ENCODE peak calls at places on chromosomes 16 and 17, in nine cellular contexts. W, L, Q, X, M, O, T, E and N are unnamed samples.

GRCh38 chr17:1153795-1154546 is 25.8 kb downstream of the ABR start:
- DNase-seq in W (no peak), L (peak; percentile 59), Q (peak; percentile 76), X (no peak), M (no peak), O (peak; percentile 64), T (peak; percentile 65), E (peak; percentile 89), N (no peak)

GRCh38 chr17:76404256-76404655 is 19.8 kb downstream of the SPHK1 start:
- DNase-seq in W (no peak), L (no peak), Q (no peak), X (no peak), M (no peak), O (peak; percentile 5), T (no peak), E (no peak), N (no peak)

GRCh38 chr16:79690159-79690558 is 89.6 kb upstream of the MAF start:
- DNase-seq in W (no peak), L (no peak), Q (no peak), X (no peak), M (no peak), O (no peak), T (no peak), E (no peak), N (no peak)

GRCh38 chr17:8913091-8913490 is 45.6 kb upstream of the PIK3R6 start:
- DNase-seq in W (no peak), L (no peak), Q (no peak), X (no peak), M (no peak), O (no peak), T (no peak), E (no peak), N (no peak)

GRCh38 chr16:87931504-87931903 is 4.8 kb downstream of the CA5A start:
- DNase-seq in W (no peak), L (no peak), Q (no peak), X (no peak), M (no peak), O (no peak), T (no peak), E (no peak), N (no peak)

GRCh38 chr16:29877266-29877961 is 14.4 kb upstream of the CDIPT start:
- DNase-seq in W (peak; percentile 16), L (peak; percentile 97), Q (no peak), X (peak; percentile 85), M (peak; percentile 54), O (no peak), T (no peak), E (no peak), N (peak; percentile 6)

GRCh38 chr16:84508502-84508901 is 4.0 kb upstream of the MEAK7 start:
- DNase-seq in W (peak; percentile 59), L (no peak), Q (no peak), X (no peak), M (peak; percentile 1), O (no peak), T (no peak), E (peak; percentile 9), N (no peak)

GRCh38 chr17:413706-414440 is 61.3 kb upstream of the RPH3AL start:
- DNase-seq in W (peak; percentile 28), L (no peak), Q (no peak), X (no peak), M (no peak), O (no peak), T (no peak), E (no peak), N (no peak)

GRCh38 chr17:82548681-82549303 is 29.3 kb downstream of the FOXK2 start:
- DNase-seq in W (no peak), L (no peak), Q (peak; percentile 48), X (no peak), M (peak; percentile 78), O (no peak), T (peak; percentile 43), E (no peak), N (no peak)

GRCh38 chr17:2157081-2157480 is 102.2 kb downstream of the HIC1 start:
- DNase-seq in W (no peak), L (no peak), Q (peak; percentile 47), X (no peak), M (no peak), O (no peak), T (no peak), E (no peak), N (peak; percentile 77)

GRCh38 chr17:57389474-57389873 is 133.2 kb downstream of the MSI2 start:
- DNase-seq in W (no peak), L (no peak), Q (no peak), X (no peak), M (no peak), O (no peak), T (no peak), E (no peak), N (no peak)

GRCh38 chr16:87418644-87419043 is 26.5 kb downstream of the MAP1LC3B start:
- DNase-seq in W (no peak), L (no peak), Q (no peak), X (no peak), M (no peak), O (no peak), T (no peak), E (no peak), N (no peak)

GRCh38 chr17:3801043-3801746 is at the start of gene ITGAE:
- DNase-seq in W (no peak), L (no peak), Q (no peak), X (no peak), M (no peak), O (no peak), T (no peak), E (peak; percentile 27), N (no peak)

GRCh38 chr17:79735096-79735495 is 4.4 kb downstream of the ENPP7 start:
- DNase-seq in W (no peak), L (no peak), Q (no peak), X (no peak), M (no peak), O (no peak), T (no peak), E (no peak), N (no peak)

GRCh38 chr16:88527186-88527936 is 42.8 kb upstream of the ZC3H18 start:
- DNase-seq in W (peak; percentile 56), L (peak; percentile 90), Q (no peak), X (peak; percentile 66), M (peak; percentile 52), O (peak; percentile 67), T (peak; percentile 68), E (no peak), N (peak; percentile 98)

GRCh38 chr16:1038932-1039331 is 33.6 kb upstream of the SSTR5 start:
- DNase-seq in W (no peak), L (no peak), Q (no peak), X (no peak), M (no peak), O (peak; percentile 2), T (no peak), E (no peak), N (no peak)
- H3K27me3 ChIP-seq in W (no peaks in the 10 kb centered on the region), L (no peaks in the 10 kb centered on the region), Q (no peaks in the 10 kb centered on the region), X (no peaks in the 10 kb centered on the region), M (peaks cover 5% of the 10 kb centered on the region), O (peaks cover 8% of the 10 kb centered on the region), T (peaks cover 79% of the 10 kb centered on the region), E (peaks cover 77% of the 10 kb centered on the region), N (peaks cover 58% of the 10 kb centered on the region)

DNA sequence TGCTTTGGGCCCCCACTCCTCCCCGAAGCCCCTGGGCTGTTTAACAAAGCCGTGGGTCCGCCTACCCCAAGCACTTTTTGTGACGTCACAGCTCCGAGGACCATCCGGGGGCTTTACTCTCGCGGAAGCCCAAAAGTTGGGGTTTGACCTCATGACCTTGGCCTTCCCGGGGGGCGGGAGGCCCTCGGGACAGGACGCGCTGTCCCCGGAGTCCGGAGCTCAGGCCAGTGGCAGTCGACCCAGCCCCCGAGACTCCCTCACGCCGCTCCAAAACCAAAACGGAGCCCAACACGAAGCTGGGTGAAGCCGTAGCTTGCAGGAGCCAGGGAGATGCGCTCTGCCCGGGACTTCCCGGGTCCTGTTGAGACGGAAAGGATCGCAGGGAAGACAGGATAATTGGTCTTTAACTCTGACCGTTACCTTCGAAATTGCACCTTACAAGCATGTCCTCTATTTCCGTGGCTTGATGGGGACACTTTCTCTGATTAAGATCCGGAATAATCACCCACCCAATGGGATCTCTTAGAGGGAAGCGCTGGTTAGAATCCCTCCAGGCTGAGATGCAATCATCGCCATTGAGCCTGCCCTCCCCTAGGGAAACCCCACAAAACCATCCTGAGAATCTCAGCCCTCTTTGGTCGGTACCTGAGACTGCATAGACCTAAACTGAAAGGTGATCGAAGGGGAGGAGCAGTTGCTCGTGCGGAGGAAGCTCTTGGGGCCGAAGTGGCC is 4.9 kb upstream of the SOX9 start:
- DNase-seq in W (no peak), L (peak; percentile 59), Q (no peak), X (no peak), M (no peak), O (no peak), T (no peak), E (no peak), N (no peak)
- H3K27me3 ChIP-seq in W (peaks cover 9% of the 10 kb centered on the region), L (peaks cover 72% of the 10 kb centered on the region), Q (no peaks in the 10 kb centered on the region), X (peaks cover 8% of the 10 kb centered on the region), M (peaks cover 40% of the 10 kb centered on the region), O (no peaks in the 10 kb centered on the region), T (peaks cover 79% of the 10 kb centered on the region), E (peaks cover 80% of the 10 kb centered on the region), N (peaks cover 4% of the 10 kb centered on the region)

GRCh38 chr17:37743875-37744632 is 805 bp downstream of the HNF1B start:
- DNase-seq in W (no peak), L (peak; percentile 79), Q (no peak), X (peak; percentile 43), M (peak; percentile 46), O (no peak), T (no peak), E (no peak), N (no peak)
- H3K27me3 ChIP-seq in W (peaks cover 30% of the 10 kb centered on the region), L (peaks cover 100% of the 10 kb centered on the region), Q (peaks cover 5% of the 10 kb centered on the region), X (peaks cover 47% of the 10 kb centered on the region), M (peaks cover 53% of the 10 kb centered on the region), O (peaks cover 32% of the 10 kb centered on the region), T (peaks cover 100% of the 10 kb centered on the region), E (peaks cover 97% of the 10 kb centered on the region), N (peaks cover 45% of the 10 kb centered on the region)

GRCh38 chr17:74922694-74923537 is at the start of gene USH1G:
- DNase-seq in W (no peak), L (peak; percentile 47), Q (no peak), X (no peak), M (no peak), O (no peak), T (no peak), E (no peak), N (no peak)

GRCh38 chr17:74920679-74921044 is 2.4 kb downstream of the USH1G start:
- DNase-seq in W (no peak), L (no peak), Q (no peak), X (no peak), M (no peak), O (no peak), T (no peak), E (no peak), N (no peak)

GRCh38 chr17:74921045-74921681 is 1.9 kb downstream of the USH1G start:
- DNase-seq in W (no peak), L (no peak), Q (no peak), X (no peak), M (no peak), O (no peak), T (no peak), E (no peak), N (no peak)

GRCh38 chr17:74921769-74922168 is 1.3 kb downstream of the USH1G start:
- DNase-seq in W (no peak), L (no peak), Q (no peak), X (no peak), M (no peak), O (no peak), T (no peak), E (no peak), N (no peak)

DNA sequence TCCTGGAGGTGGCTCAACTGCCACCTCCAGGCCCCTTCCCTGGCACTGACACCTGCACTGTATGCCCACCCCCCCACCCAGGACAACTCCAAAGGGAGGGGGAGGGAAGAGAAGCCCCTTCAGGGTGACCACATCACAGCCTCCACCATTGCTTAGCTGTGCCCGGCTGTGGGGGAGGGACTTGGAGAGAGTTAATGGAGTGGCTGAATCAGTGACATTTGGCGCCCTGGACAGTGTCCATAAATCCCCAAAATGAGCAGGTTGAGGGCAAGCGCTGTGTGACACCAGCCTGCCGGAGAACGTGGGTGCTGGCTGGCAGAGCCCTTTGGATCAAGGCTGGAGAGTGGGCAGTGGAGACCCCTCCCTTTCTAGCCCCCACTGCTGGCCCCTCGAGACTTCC is 883 bp downstream of the USH1G start:
- DNase-seq in W (no peak), L (no peak), Q (no peak), X (no peak), M (no peak), O (no peak), T (no peak), E (no peak), N (no peak)
- H3K27me3 ChIP-seq in W (peaks cover 11% of the 10 kb centered on the region), L (peaks cover 59% of the 10 kb centered on the region), Q (peaks cover 5% of the 10 kb centered on the region), X (peaks cover 22% of the 10 kb centered on the region), M (peaks cover 36% of the 10 kb centered on the region), O (peaks cover 22% of the 10 kb centered on the region), T (peaks cover 100% of the 10 kb centered on the region), E (peaks cover 65% of the 10 kb centered on the region), N (peaks cover 96% of the 10 kb centered on the region)